ENCODE peak calls at places on chromosomes 16 and 17, in four cellular contexts. U, R, F and I are unnamed samples.

GRCh38 chr16:678858-679807 is 1.1 kb upstream of the STUB1 start:
- DNase-seq in U (peak; percentile 92), R (peak; percentile 73), F (peak; percentile 38), I (no peak)

GRCh38 chr16:77761204-77761603 is 27.2 kb upstream of the VAT1L start:
- DNase-seq in U (no peak), R (no peak), F (no peak), I (no peak)

GRCh38 chr16:66441586-66442375 is 14.7 kb downstream of the BEAN1 start:
- DNase-seq in U (no peak), R (no peak), F (no peak), I (no peak)

GRCh38 chr17:61617261-61617660 is 26.2 kb upstream of the NACA2 start:
- DNase-seq in U (no peak), R (no peak), F (no peak), I (no peak)

GRCh38 chr16:82641336-82641984 is 14.7 kb downstream of the CDH13 start:
- DNase-seq in U (no peak), R (no peak), F (no peak), I (no peak)

GRCh38 chr16:66519482-66519881 is 30.4 kb downstream of the TK2 start:
- DNase-seq in U (no peak), R (no peak), F (no peak), I (no peak)

GRCh38 chr17:45705123-45706009 is 78.8 kb upstream of the CRHR1 start:
- DNase-seq in U (no peak), R (no peak), F (no peak), I (no peak)

GRCh38 chr16:10729649-10730048 is 14.0 kb upstream of the NUBP1 start:
- DNase-seq in U (peak; percentile 26), R (peak; percentile 57), F (no peak), I (no peak)

GRCh38 chr16:57540387-57540786 is 2.1 kb upstream of the ADGRG5 start:
- DNase-seq in U (no peak), R (peak; percentile 16), F (no peak), I (no peak)

GRCh38 chr16:8957061-8957392 is 6.7 kb downstream of the USP7 start:
- DNase-seq in U (no peak), R (no peak), F (no peak), I (no peak)
- H3K27ac ChIP-seq in U (no peak overlapping the region), R (no peak overlapping the region), F (no peak overlapping the region), I (peak overlapping the region; percentile 54)

DNA sequence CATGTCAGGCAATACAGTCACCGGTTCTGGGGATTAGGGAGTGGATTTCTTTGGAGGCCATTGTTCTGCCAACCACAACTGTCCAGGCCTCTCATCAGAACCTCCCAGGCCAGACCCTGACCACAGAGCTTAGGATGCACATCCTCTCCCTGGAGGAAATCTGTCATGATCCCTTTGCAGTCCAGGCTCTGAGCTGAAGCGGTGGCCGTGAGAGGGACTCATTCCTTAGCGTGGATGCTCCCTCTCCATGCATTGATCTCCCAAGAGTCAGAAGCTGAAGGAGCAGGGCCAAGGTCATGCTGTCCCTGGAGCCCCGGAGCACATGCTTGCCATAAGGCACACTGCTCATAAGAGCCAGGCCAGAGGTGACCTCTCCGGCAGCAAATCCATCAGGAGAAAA is 181.4 kb downstream of the COPRS start:
- DNase-seq in U (peak; percentile 13), R (no peak), F (no peak), I (no peak)
- H3K27ac ChIP-seq in U (peak overlapping the region; percentile 56), R (no peak overlapping the region), F (no peak overlapping the region), I (no peak overlapping the region)

GRCh38 chr17:76276069-76276431 is 10.9 kb downstream of the UBALD2 start:
- DNase-seq in U (no peak), R (no peak), F (no peak), I (no peak)

GRCh38 chr17:76275382-76276068 is 10.4 kb downstream of the UBALD2 start:
- DNase-seq in U (no peak), R (no peak), F (no peak), I (no peak)

GRCh38 chr17:76278268-76278908 is 13.2 kb downstream of the UBALD2 start:
- DNase-seq in U (no peak), R (no peak), F (no peak), I (no peak)

GRCh38 chr17:76277300-76278267 is 12.4 kb downstream of the UBALD2 start:
- DNase-seq in U (no peak), R (no peak), F (no peak), I (no peak)

DNA sequence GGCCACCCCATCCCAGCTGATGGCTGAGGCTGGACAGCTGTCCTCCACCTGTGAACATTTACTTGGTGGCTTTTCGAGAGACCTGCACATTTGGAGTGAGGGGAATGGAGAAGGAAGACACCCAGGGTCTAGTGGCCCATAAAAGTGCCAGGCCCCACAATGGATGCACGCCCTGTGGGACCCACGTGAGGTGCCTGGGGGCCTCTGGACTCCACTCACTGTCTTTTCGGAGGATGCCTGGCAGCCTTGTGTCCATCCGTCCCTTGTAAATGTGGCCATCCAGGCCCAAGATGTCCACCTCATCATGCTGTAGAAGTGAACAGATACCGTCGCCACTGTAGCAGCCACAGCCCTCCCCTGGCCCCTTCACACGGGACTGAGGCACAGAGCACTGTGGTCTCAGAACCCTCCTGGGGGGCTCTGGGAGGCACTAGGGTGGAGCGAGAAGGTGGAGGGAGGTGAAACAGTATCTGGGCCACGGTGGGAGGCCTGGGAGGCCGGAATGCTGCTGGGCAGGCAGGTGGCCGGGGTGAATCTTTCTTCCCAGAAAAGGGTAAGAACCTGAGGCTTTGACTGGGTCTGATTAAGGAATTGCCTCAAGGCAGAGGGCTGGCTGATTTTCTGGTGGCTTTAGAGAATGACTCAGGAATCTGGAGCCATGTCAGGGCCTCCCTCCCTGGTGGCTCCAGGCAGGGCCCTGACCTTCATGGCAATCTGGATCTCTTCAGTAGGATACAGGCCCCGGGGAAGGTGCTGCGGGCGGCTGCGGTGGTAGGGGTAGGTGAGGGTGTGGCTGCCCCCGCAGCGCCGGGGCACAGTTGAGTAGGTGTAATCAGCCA is 11.5 kb downstream of the UBALD2 start:
- DNase-seq in U (peak; percentile 91), R (no peak), F (no peak), I (no peak)
- H3K27ac ChIP-seq in U (peak overlapping the region; percentile 67), R (peak overlapping the region; percentile 43), F (no peak overlapping the region), I (no peak overlapping the region)

GRCh38 chr16:28866454-28866804 is 2.8 kb downstream of the SH2B1 start:
- DNase-seq in U (no peak), R (no peak), F (no peak), I (no peak)

GRCh38 chr16:28863929-28864886 is 565 bp downstream of the SH2B1 start:
- DNase-seq in U (no peak), R (no peak), F (no peak), I (no peak)

GRCh38 chr16:28865289-28865688 is 1.6 kb downstream of the SH2B1 start:
- DNase-seq in U (no peak), R (no peak), F (no peak), I (no peak)

GRCh38 chr16:28867241-28867640 is 3.6 kb downstream of the SH2B1 start:
- DNase-seq in U (no peak), R (no peak), F (no peak), I (no peak)

DNA sequence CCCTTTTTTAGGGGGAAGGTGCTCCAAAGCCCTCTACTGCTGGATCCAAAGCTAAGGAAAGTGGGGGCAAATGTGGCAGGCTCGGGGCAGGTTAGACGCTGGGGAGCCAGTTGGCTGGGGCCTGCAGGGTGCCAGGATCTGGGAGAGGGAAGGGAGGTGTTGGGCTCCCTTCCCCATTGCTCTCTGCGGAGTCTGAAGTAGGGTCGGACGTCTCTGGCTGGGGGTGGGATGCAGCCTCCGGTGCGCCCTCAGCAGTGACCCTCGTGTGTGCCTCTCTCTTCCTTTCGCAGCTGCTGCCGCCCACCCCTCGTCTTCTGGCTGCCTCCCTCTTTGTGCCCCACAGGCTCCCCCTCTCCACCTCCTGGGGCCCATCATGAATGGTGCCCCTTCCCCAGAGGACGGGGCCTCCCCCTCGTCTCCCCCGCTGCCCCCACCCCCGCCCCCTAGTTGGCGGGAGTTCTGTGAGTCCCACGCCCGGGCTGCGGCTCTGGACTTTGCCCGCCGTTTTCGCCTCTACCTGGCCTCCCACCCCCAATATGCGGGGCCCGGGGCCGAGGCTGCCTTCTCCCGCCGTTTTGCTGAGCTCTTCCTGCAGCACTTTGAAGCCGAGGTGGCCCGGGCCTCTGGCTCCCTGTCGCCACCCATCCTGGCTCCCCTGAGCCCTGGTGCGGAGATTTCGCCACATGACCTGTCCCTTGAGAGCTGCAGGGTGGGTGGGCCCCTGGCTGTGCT is 2.2 kb downstream of the SH2B1 start:
- DNase-seq in U (no peak), R (no peak), F (no peak), I (no peak)
- H3K27ac ChIP-seq in U (no peak overlapping the region), R (no peak overlapping the region), F (no peak overlapping the region), I (no peak overlapping the region)

GRCh38 chr16:3459401-3460090 is 16.1 kb downstream of the NAA60 start:
- DNase-seq in U (no peak), R (no peak), F (no peak), I (no peak)
- H3K27ac ChIP-seq in U (no peak overlapping the region), R (no peak overlapping the region), F (peak overlapping the region; percentile 71), I (peak overlapping the region; percentile 28)

DNA sequence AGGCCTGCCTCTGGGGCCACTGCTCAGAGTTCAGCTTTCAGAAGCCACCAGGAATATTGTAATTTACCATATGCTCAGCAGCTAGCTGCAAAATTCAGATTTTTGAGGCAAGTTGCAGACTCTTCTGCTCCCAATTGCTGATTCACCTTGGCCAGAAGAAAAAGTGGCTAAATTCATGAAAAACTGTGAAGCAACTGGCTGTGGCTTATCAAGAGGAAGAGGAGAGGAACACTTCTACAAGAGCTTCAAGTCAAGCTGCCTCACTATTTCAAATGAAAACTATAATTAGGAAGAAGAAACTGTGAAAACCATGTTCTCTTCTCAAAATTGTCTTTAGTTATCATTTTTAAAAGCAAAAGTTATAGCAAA is 37.3 kb upstream of the SLC25A19 start:
- DNase-seq in U (no peak), R (no peak), F (no peak), I (no peak)
- H3K27ac ChIP-seq in U (no peak overlapping the region), R (peak overlapping the region; percentile 51), F (no peak overlapping the region), I (peak overlapping the region; percentile 2)